ENCODE peak calls at places on chromosome 19, in eight cellular contexts. P is A549, C is suprapubic skin, A is GM12878, Q is sigmoid colon, X is transverse colon, R is tibial nerve, F is esophagus muscularis mucosa. U is an unnamed sample. For H3K9me3, the result is how much of the 10 kb centered on the place peaks cover.

GRCh38 chr19:48501446-48501960 is 10.1 kb downstream of the LMTK3 start:
- DNase-seq in A (peak), X (peak), Q (no peak), R (no peak), C (no peak), F (no peak), P (no peak), U (peak)

GRCh38 chr19:13842294-13843103 is 34.4 kb upstream of the NANOS3 start:
- DNase-seq in F (no peak), Q (peak), C (peak), R (peak), P (peak), A (no peak), X (peak), U (peak)

GRCh38 chr19:54209748-54210494 is 9.3 kb downstream of the RPS9 start:
- DNase-seq in P (peak), A (no peak), R (peak), Q (peak), X (peak), F (peak), C (peak), U (peak)

GRCh38 chr19:35297922-35298321 is 6.0 kb downstream of the MAG start:
- DNase-seq in Q (no peak), R (no peak), P (no peak), X (no peak), A (no peak), F (no peak), C (no peak), U (no peak)

GRCh38 chr19:43425567-43426392 is 11.1 kb downstream of the TEX101 start:
- DNase-seq in X (peak), R (no peak), Q (peak), A (no peak), P (peak), F (no peak), C (no peak), U (peak)

GRCh38 chr19:53883231-53883661 is 1.2 kb downstream of the PRKCG start:
- DNase-seq in Q (no peak), X (no peak), P (no peak), R (no peak), F (no peak), A (no peak), C (no peak), U (no peak)

GRCh38 chr19:41367848-41368301 is 3.9 kb upstream of the B9D2 start:
- DNase-seq in A (no peak), F (no peak), C (no peak), R (no peak), P (peak), Q (no peak), X (no peak), U (no peak)

GRCh38 chr19:49148784-49149651 is 6.2 kb downstream of the HRC start:
- DNase-seq in F (peak), A (no peak), Q (peak), X (peak), P (peak), R (peak), C (peak), U (peak)

GRCh38 chr19:50870417-50871089 is 2.7 kb upstream of the KLK2 start:
- DNase-seq in Q (peak), X (no peak), A (no peak), C (no peak), P (peak), F (no peak), R (no peak), U (no peak)

GRCh38 chr19:1027953-1028902 is 1.8 kb downstream of the CNN2 start:
- DNase-seq in X (peak), F (no peak), R (no peak), P (peak), Q (peak), A (no peak), C (no peak), U (peak)

GRCh38 chr19:1026189-1027019 is at the start of gene CNN2:
- DNase-seq in C (peak), R (peak), P (peak), A (no peak), Q (peak), F (no peak), X (peak), U (peak)

GRCh38 chr19:1032264-1032867 is 6.0 kb downstream of the CNN2 start:
- DNase-seq in X (no peak), A (no peak), R (no peak), Q (no peak), P (no peak), F (no peak), C (no peak), U (no peak)

DNA sequence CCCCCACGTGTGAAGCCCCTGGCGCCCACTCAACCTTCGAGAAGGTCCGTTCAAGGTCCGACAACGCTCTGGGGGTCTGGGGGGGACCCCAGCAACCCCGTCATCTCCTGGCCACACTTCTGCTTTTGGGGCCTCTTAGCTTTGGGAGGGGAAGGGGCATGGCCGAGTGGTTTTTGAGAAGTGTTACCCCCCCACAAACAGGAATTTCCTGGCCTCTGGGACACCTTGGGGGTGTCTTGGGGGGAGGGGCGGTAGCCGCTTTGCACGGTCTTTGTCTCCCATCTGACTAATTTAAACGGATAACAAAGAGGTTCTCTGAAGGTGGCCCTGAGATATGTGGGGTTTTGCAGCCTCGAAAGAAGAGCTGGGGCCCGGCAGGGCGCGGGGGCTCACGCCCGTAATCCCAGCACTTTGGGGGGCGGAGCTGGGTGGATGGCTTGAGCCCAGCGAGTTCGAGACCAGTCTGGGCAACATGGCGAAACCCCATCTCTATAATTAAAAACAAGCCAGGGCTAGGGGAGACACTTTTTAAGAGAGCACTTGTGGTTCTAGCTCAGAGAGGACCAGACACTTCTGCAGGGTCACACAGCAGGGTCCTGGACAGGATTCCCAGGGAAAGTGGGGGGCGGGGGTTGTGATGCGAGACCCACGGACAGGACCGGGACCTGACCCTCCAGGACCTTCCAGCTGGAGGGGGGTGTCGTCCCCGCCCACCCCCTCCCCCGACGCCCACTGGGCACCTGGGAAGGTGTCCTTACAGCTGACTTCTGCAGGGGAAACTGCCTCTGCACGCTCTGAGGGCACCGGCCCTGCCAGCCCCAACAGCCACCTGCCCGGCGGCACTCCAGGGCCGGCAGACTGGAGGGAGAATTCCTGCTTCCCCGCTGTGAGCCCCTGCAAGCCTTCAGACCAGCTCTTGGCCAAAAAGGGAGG is 878 bp downstream of the CNN2 start:
- DNase-seq in A (no peak), Q (no peak), R (no peak), P (no peak), X (no peak), F (no peak), C (no peak), U (no peak)
- TF ChIP-seq EP300 in A (no peak), Q (no peak), R (no peak), P (no peak), X (no peak), F (no peak), C (no peak), U (no peak)

DNA sequence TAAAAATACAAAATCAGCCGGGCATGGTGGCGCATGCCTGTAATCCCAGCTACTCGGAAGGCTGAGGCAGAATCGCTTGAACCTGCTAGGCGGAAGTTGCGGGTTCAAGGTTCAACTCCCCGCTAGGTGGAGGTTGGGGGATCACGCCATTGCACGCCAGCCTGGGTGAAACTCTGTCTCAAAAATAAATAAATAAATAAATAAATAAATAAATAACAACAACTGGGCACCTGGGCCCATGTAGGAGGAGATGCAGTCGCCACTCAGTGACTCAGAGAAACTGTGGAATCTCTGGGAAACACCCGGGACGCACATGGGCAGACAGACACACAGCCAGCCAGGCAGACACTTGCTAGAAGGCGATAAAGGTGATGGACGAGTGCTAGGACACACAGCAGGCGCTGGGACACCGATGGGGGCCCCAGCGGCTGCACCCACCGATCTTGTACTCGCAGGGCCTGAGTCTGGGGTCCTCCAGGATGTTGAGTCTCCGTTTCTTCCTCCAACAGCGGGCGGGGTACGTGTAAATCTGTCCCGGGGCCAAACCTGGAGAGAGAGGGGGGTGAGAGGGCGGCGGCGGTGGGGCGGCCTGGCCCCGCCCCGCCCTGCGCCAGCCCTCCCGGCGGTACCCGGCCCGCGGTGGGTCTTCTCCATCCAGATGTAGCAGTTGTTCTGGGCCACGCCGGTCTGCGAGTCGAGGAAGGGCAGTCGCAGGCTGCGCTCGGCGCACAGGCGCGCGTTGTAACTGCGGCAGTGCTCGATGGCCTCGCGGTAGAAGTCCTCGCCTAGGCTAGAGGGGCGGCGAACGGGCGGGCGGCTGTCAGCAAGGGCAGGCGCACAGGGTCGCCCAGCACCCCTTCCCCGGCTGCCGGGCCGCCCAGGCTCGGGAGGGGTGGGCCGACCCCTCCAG is 1.8 kb downstream of the DPF1 start:
- DNase-seq in Q (no peak), C (no peak), F (no peak), X (no peak), P (no peak), R (no peak), A (no peak), U (no peak)
- H3K4me3 ChIP-seq in Q (no peak), C (no peak), F (no peak), X (no peak), P (no peak), R (no peak), A (no peak), U (no peak)

DNA sequence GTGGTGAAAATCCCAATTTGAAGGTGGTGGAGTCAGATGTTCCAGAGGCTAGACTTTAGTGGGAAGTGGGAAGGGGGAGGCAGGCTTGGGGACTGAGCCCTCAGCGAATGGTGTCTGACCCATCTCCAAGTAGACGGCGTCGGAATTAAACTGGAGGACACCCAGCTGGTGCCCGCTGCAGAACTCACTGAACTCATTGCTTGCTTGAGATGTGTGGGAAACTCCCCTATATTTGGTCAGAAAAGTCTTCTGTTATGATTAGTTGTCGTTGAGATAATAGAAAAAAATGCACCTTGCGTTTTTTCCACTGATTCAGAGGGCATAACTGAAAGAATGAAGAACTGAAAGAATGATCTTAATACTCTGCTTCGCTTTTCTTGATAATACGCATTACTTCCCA is 871 bp upstream of the ZNF583 start:
- DNase-seq in R (no peak), Q (no peak), C (no peak), X (no peak), F (no peak), A (no peak), P (no peak), U (no peak)
- H3K9me3 ChIP-seq in R (half or more), Q (under half), C (under half), X (half or more), F (under half), A (under half), P (half or more), U (half or more)

GRCh38 chr19:4473708-4474503 is 1.8 kb downstream of the HDGFL2 start:
- DNase-seq in R (no peak), X (no peak), A (no peak), C (no peak), P (no peak), F (no peak), Q (no peak), U (no peak)

GRCh38 chr19:4472174-4472974 is at the start of gene HDGFL2:
- DNase-seq in F (no peak), C (no peak), A (no peak), Q (no peak), X (no peak), P (no peak), R (no peak), U (no peak)

GRCh38 chr19:4473011-4473410 is 914 bp downstream of the HDGFL2 start:
- DNase-seq in R (no peak), F (no peak), C (no peak), X (no peak), A (no peak), Q (no peak), P (no peak), U (no peak)

GRCh38 chr19:4477034-4477801 is 5.1 kb downstream of the HDGFL2 start:
- DNase-seq in X (no peak), C (no peak), P (no peak), R (no peak), Q (no peak), A (no peak), F (no peak), U (no peak)

GRCh38 chr19:4474504-4475136 is 2.5 kb downstream of the HDGFL2 start:
- DNase-seq in Q (no peak), C (no peak), A (no peak), F (no peak), P (no peak), R (no peak), X (no peak), U (no peak)
- TF ChIP-seq EP300 in Q (no peak), C (no peak), A (no peak), F (no peak), P (no peak), R (no peak), X (no peak), U (no peak)

DNA sequence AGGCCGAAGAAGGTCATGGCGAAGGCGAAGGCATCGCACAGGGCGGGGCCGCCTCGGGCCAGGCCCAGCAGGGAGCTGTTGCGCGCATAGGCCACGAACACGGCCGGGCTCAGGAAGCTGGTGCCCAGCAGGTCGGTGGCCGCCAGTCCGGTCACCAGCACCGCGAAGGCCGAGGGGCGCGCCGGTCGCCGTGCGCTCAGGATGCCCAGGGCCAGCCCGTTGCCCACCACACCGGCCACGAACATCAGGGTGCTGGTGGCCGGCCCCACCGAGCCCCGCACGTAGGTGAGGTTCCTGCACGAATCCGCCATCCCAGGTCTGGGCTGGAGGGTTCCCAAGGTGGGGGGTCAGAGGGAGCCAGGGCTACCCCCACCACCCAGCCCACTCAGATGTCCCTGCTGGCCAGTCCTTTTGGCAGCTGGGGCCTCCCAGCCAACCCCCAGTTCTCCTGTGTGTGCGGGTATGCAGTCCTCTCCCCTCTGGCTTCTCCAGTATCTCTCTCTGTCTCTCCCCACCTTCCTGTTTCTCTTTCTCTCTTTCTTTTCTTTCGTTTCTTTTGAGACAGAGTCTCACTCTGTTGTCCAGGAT is 880 bp downstream of the PTGIR start:
- DNase-seq in P (no peak), C (no peak), F (no peak), X (no peak), Q (no peak), A (no peak), R (no peak), U (no peak)
- H3K4me3 ChIP-seq in P (no peak), C (peak), F (peak), X (no peak), Q (peak), A (peak), R (peak), U (peak)

GRCh38 chr19:14950421-14950820 is 9.1 kb downstream of the OR7C2 start:
- DNase-seq in F (no peak), R (no peak), X (no peak), C (no peak), A (no peak), P (no peak), Q (no peak), U (no peak)
- H3K9me3 ChIP-seq in F (under half), R (under half), X (under half), C (under half), A (under half), P (under half), Q (under half), U (under half)

GRCh38 chr19:55986487-55986886 is at the start of gene NLRP5:
- DNase-seq in X (no peak), P (no peak), A (no peak), F (no peak), Q (no peak), C (no peak), R (no peak), U (no peak)
- TF ChIP-seq EP300 in X (no peak), P (no peak), A (no peak), F (no peak), Q (no peak), C (no peak), R (no peak), U (no peak)

U was measured in stomach.